ENCODE peak calls at places on chromosomes 3 and 15, in ten cellular contexts. U is activated B cell treated with CpG ODN at 0.5 μM for 24 hours; J is B cell; Y is Daoy; X is activated naive CD4-positive, alpha-beta T cell treated with anti-CD3 and anti-CD28 coated beads, Interleukin-2, amount 10 ng/mL, durations not matched to agents 7 days and 5 days; M is stimulated activated CD8-positive, alpha-beta memory T cell treated with anti-CD3 and anti-CD28 coated beads, Interleukin-7, amount 100 ng/mL, for 1 hour; Q is anterior cingulate cortex; K is skeletal muscle cell; O is NCI-H774; L is A549. F is an unnamed sample.

GRCh38 chr15:92907229-92907628 is 7.1 kb downstream of the CHD2 start:
- DNase-seq in U (no peak), J (no peak), Y (no peak), X (no peak), M (no peak), Q (no peak), K (no peak), O (no peak), L (peak; percentile 44), F (no peak)

GRCh38 chr15:63791236-63791635 is 42.5 kb downstream of the HERC1 start:
- DNase-seq in U (no peak), J (no peak), Y (no peak), X (no peak), M (no peak), Q (no peak), K (peak; percentile 1), O (no peak), L (no peak), F (no peak)

GRCh38 chr3:38332202-38332601 is 14.4 kb upstream of the XYLB start:
- DNase-seq in U (no peak), J (no peak), Y (no peak), X (no peak), M (no peak), Q (no peak), K (no peak), O (no peak), L (no peak), F (no peak)

GRCh38 chr3:186241910-186242821 is 119.9 kb downstream of the DGKG start:
- DNase-seq in U (no peak), J (peak; percentile 55), Y (peak; percentile 97), X (peak; percentile 76), M (no peak), Q (no peak), K (peak; percentile 31), O (no peak), L (peak; percentile 92), F (peak; percentile 91)

GRCh38 chr3:88957751-88958452 is 149.5 kb upstream of the EPHA3 start:
- DNase-seq in U (no peak), J (no peak), Y (peak; percentile 51), X (no peak), M (no peak), Q (no peak), K (peak; percentile 37), O (no peak), L (no peak), F (no peak)

GRCh38 chr15:79089890-79090486 is 592 bp downstream of the RASGRF1 start:
- DNase-seq in U (no peak), J (no peak), Y (no peak), X (no peak), M (no peak), Q (no peak), K (no peak), O (no peak), L (peak; percentile 39), F (no peak)

GRCh38 chr3:106208266-106208665 is 339.5 kb upstream of the CBLB start:
- DNase-seq in U (no peak), J (no peak), Y (no peak), X (no peak), M (no peak), Q (no peak), K (no peak), O (no peak), L (no peak), F (no peak)

GRCh38 chr15:47331796-47332480 is 385.4 kb upstream of the SEMA6D start:
- DNase-seq in U (no peak), J (no peak), Y (no peak), X (no peak), M (no peak), Q (no peak), K (peak; percentile 28), O (peak; percentile 60), L (no peak), F (no peak)

GRCh38 chr15:72319360-72319984 is 485 bp downstream of the CELF6 start:
- DNase-seq in U (peak; percentile 57), J (no peak), Y (peak; percentile 73), X (peak; percentile 71), M (no peak), Q (peak; percentile 62), K (no peak), O (no peak), L (peak; percentile 62), F (no peak)

GRCh38 chr15:40929730-40930429 is 740 bp downstream of the DLL4 start:
- DNase-seq in U (no peak), J (no peak), Y (peak; percentile 56), X (no peak), M (no peak), Q (no peak), K (no peak), O (peak; percentile 51), L (peak; percentile 56), F (no peak)

GRCh38 chr3:31254483-31254882 is 278.2 kb upstream of the STT3B start:
- DNase-seq in U (no peak), J (no peak), Y (no peak), X (no peak), M (no peak), Q (no peak), K (no peak), O (no peak), L (no peak), F (no peak)

GRCh38 chr3:30042274-30042859 is 564.0 kb upstream of the TGFBR2 start:
- DNase-seq in U (no peak), J (peak; percentile 64), Y (peak; percentile 59), X (peak; percentile 76), M (peak; percentile 14), Q (peak; percentile 2), K (peak; percentile 45), O (peak; percentile 0), L (peak; percentile 80), F (peak; percentile 80)

GRCh38 chr3:139357899-139358298 is 14.1 kb downstream of the MRPS22 start:
- DNase-seq in U (no peak), J (no peak), Y (no peak), X (no peak), M (no peak), Q (no peak), K (no peak), O (no peak), L (no peak), F (no peak)

GRCh38 chr3:170132335-170132734 is 49.2 kb downstream of the PHC3 start:
- DNase-seq in U (no peak), J (no peak), Y (no peak), X (peak; percentile 37), M (no peak), Q (no peak), K (no peak), O (no peak), L (peak; percentile 11), F (no peak)

GRCh38 chr3:151788401-151788800 is 25.5 kb upstream of the AADAC start:
- DNase-seq in U (no peak), J (no peak), Y (no peak), X (no peak), M (no peak), Q (no peak), K (no peak), O (no peak), L (no peak), F (no peak)

GRCh38 chr3:142866841-142867631 is 21.8 kb downstream of the PCOLCE2 start:
- DNase-seq in U (no peak), J (no peak), Y (peak; percentile 15), X (no peak), M (no peak), Q (no peak), K (no peak), O (peak; percentile 69), L (peak; percentile 51), F (peak; percentile 62)

GRCh38 chr15:22978691-22979068 is 1.5 kb downstream of the CYFIP1 start:
- DNase-seq in U (no peak), J (no peak), Y (no peak), X (no peak), M (no peak), Q (no peak), K (no peak), O (no peak), L (no peak), F (no peak)

GRCh38 chr3:72829701-72830100 is 18.5 kb downstream of the SHQ1 start:
- DNase-seq in U (no peak), J (no peak), Y (no peak), X (no peak), M (no peak), Q (no peak), K (no peak), O (no peak), L (no peak), F (no peak)

GRCh38 chr15:75904241-75904631 is 558 bp downstream of the FBXO22 start:
- DNase-seq in U (no peak), J (no peak), Y (peak; percentile 27), X (peak; percentile 49), M (peak; percentile 7), Q (peak; percentile 43), K (no peak), O (peak; percentile 28), L (peak; percentile 59), F (peak; percentile 72)

GRCh38 chr3:81923038-81923437 is 161.6 kb upstream of the GBE1 start:
- DNase-seq in U (no peak), J (no peak), Y (no peak), X (no peak), M (no peak), Q (no peak), K (no peak), O (no peak), L (no peak), F (no peak)

GRCh38 chr3:41125258-41125657 is 74.0 kb upstream of the CTNNB1 start:
- DNase-seq in U (no peak), J (no peak), Y (no peak), X (no peak), M (no peak), Q (no peak), K (no peak), O (no peak), L (no peak), F (no peak)

GRCh38 chr15:99967841-99968371 is 234.7 kb upstream of the LYSMD4 start:
- DNase-seq in U (no peak), J (peak; percentile 9), Y (peak; percentile 62), X (no peak), M (no peak), Q (no peak), K (no peak), O (no peak), L (no peak), F (no peak)